ENCODE peak calls at places on chromosomes 13 and 19, in five cellular contexts. K is T-helper 1 cell, I is dermis blood vessel endothelial cell, P is stomach, A is ELR. B is an unnamed sample.

GRCh38 chr19:10625003-10625761 is at the start of gene SLC44A2:
- DNase-seq in K (no peak), I (peak; percentile 58), P (peak; percentile 94), A (peak; percentile 67), B (peak; percentile 96)

GRCh38 chr19:18171605-18172327 is 1.8 kb upstream of the IFI30 start:
- DNase-seq in K (no peak), I (no peak), P (no peak), A (no peak), B (no peak)

GRCh38 chr13:46893820-46894533 is 2.9 kb downstream of the HTR2A start:
- DNase-seq in K (peak; percentile 46), I (peak; percentile 55), P (peak; percentile 64), A (peak; percentile 54), B (peak; percentile 68)

GRCh38 chr19:13887039-13887438 is 10.1 kb downstream of the NANOS3 start:
- DNase-seq in K (no peak), I (no peak), P (peak; percentile 69), A (no peak), B (no peak)

GRCh38 chr13:50401721-50402510 is 386.7 kb downstream of the KCNRG start:
- DNase-seq in K (no peak), I (no peak), P (no peak), A (peak; percentile 40), B (no peak)

GRCh38 chr19:21604941-21605548 is 99.6 kb downstream of the ZNF429 start:
- DNase-seq in K (no peak), I (peak; percentile 7), P (no peak), A (no peak), B (peak; percentile 9)

GRCh38 chr19:10346509-10346908 is 7.1 kb upstream of the ICAM3 start:
- DNase-seq in K (no peak), I (no peak), P (no peak), A (no peak), B (no peak)

GRCh38 chr19:51016798-51017683 is 2.5 kb downstream of the KLK10 start:
- DNase-seq in K (peak; percentile 56), I (peak; percentile 73), P (peak; percentile 77), A (peak; percentile 41), B (peak; percentile 38)

GRCh38 chr19:47020992-47021496 is 1.4 kb downstream of the NPAS1 start:
- DNase-seq in K (no peak), I (no peak), P (no peak), A (peak; percentile 20), B (no peak)

GRCh38 chr13:20064128-20064527 is 96.7 kb downstream of the GJA3 start:
- DNase-seq in K (peak; percentile 11), I (peak; percentile 67), P (no peak), A (peak; percentile 60), B (no peak)

GRCh38 chr13:113777311-113778260 is 18.6 kb downstream of the TMEM255B start:
- DNase-seq in K (no peak), I (peak; percentile 38), P (no peak), A (peak; percentile 40), B (no peak)

GRCh38 chr19:13899912-13900584 is 5.9 kb downstream of the BRME1 start:
- DNase-seq in K (no peak), I (no peak), P (no peak), A (no peak), B (no peak)

GRCh38 chr19:40718774-40719391 is 2.0 kb downstream of the ITPKC start:
- DNase-seq in K (no peak), I (peak; percentile 54), P (peak; percentile 92), A (peak; percentile 66), B (peak; percentile 88)